ENCODE peak calls at places on chromosomes 5 and 9, in ten cellular contexts. B is type B pancreatic cell; C is neural crest cell; Q is T-helper 9 cell; G is LNCaP clone FGC; X is BJ; H is stimulated activated CD4-positive, alpha-beta T cell treated with anti-CD3 and anti-CD28 coated beads, Interleukin-1b, Interleukin-23, amount 100 ng/mL, for 4 hours; E is GM23248; D is osteoblast; F is fibroblast of gingiva. Y is an unnamed sample.

GRCh38 chr5:77015938-77016569 is 14.2 kb upstream of the AGGF1 start:
- DNase-seq in B (no peak), C (no peak), Q (no peak), G (peak), X (peak), H (no peak), E (peak), D (no peak), F (peak), Y (peak)

GRCh38 chr5:78908173-78908901 is 76.8 kb downstream of the ARSB start:
- DNase-seq in B (no peak), C (peak), Q (no peak), G (no peak), X (peak), H (no peak), E (peak), D (peak), F (peak), Y (peak)

GRCh38 chr5:26727916-26728315 is 310.5 kb downstream of the CDH9 start:
- DNase-seq in B (no peak), C (no peak), Q (no peak), G (no peak), X (no peak), H (no peak), E (no peak), D (no peak), F (no peak), Y (no peak)

GRCh38 chr5:38888023-38888422 is 42.2 kb downstream of the OSMR start:
- DNase-seq in B (no peak), C (no peak), Q (no peak), G (no peak), X (no peak), H (no peak), E (no peak), D (no peak), F (no peak), Y (no peak)

GRCh38 chr5:111585291-111585690 is 73.0 kb upstream of the STARD4 start:
- DNase-seq in B (no peak), C (no peak), Q (no peak), G (no peak), X (no peak), H (no peak), E (no peak), D (no peak), F (no peak), Y (no peak)

GRCh38 chr5:120538149-120538548 is 74.0 kb downstream of the PRR16 start:
- DNase-seq in B (no peak), C (no peak), Q (no peak), G (no peak), X (no peak), H (no peak), E (peak), D (peak), F (no peak), Y (no peak)

GRCh38 chr5:75648712-75649111 is 37.5 kb downstream of the ANKDD1B start:
- DNase-seq in B (no peak), C (no peak), Q (no peak), G (no peak), X (no peak), H (no peak), E (no peak), D (no peak), F (no peak), Y (no peak)

GRCh38 chr9:130845254-130845653 is 10.2 kb downstream of the ABL1 start:
- DNase-seq in B (no peak), C (no peak), Q (no peak), G (no peak), X (no peak), H (no peak), E (no peak), D (no peak), F (no peak), Y (no peak)

GRCh38 chr5:181118369-181118768 is 12.6 kb downstream of the OR2V1 start:
- DNase-seq in B (no peak), C (no peak), Q (no peak), G (no peak), X (no peak), H (no peak), E (no peak), D (no peak), F (no peak), Y (no peak)

GRCh38 chr9:132671620-132672412 is 1.6 kb downstream of the GTF3C4 start:
- DNase-seq in B (no peak), C (no peak), Q (no peak), G (no peak), X (no peak), H (no peak), E (peak), D (no peak), F (no peak), Y (no peak)

GRCh38 chr5:1726469-1726865 is 73.2 kb downstream of the MRPL36 start:
- DNase-seq in B (peak), C (no peak), Q (no peak), G (no peak), X (no peak), H (no peak), E (no peak), D (no peak), F (no peak), Y (no peak)

GRCh38 chr5:119239119-119239417 is 116.8 kb upstream of the TNFAIP8 start:
- DNase-seq in B (no peak), C (no peak), Q (no peak), G (no peak), X (no peak), H (no peak), E (no peak), D (no peak), F (no peak), Y (no peak)

GRCh38 chr5:43041669-43042175 is 1.6 kb upstream of the ANXA2R start:
- DNase-seq in B (no peak), C (peak), Q (peak), G (no peak), X (no peak), H (peak), E (peak), D (peak), F (peak), Y (peak)

GRCh38 chr9:122095010-122095767 is 2.1 kb upstream of the TTLL11 start:
- DNase-seq in B (no peak), C (peak), Q (peak), G (peak), X (no peak), H (peak), E (peak), D (peak), F (peak), Y (peak)

GRCh38 chr5:139733698-139734491 is 61.7 kb upstream of the PSD2 start:
- DNase-seq in B (no peak), C (peak), Q (no peak), G (no peak), X (no peak), H (no peak), E (no peak), D (peak), F (no peak), Y (no peak)

GRCh38 chr5:35668320-35668719 is 50.7 kb downstream of the SPEF2 start:
- DNase-seq in B (no peak), C (no peak), Q (no peak), G (no peak), X (no peak), H (no peak), E (no peak), D (no peak), F (no peak), Y (no peak)

GRCh38 chr5:149775785-149776184 is 45.7 kb downstream of the PPARGC1B start:
- DNase-seq in B (no peak), C (no peak), Q (no peak), G (no peak), X (no peak), H (no peak), E (no peak), D (no peak), F (no peak), Y (no peak)

GRCh38 chr5:64603676-64604075 is 86.6 kb upstream of the SHISAL2B start:
- DNase-seq in B (no peak), C (no peak), Q (no peak), G (no peak), X (peak), H (no peak), E (no peak), D (no peak), F (no peak), Y (no peak)

GRCh38 chr5:34496258-34496657 is 159.9 kb upstream of the RAI14 start:
- DNase-seq in B (no peak), C (no peak), Q (no peak), G (no peak), X (no peak), H (no peak), E (peak), D (peak), F (no peak), Y (no peak)

GRCh38 chr9:35415769-35416427 is 74.0 kb upstream of the RUSC2 start:
- DNase-seq in B (no peak), C (no peak), Q (no peak), G (no peak), X (no peak), H (no peak), E (no peak), D (no peak), F (no peak), Y (no peak)

GRCh38 chr5:73690015-73690414 is 64.0 kb downstream of the ARHGEF28 start:
- DNase-seq in B (no peak), C (no peak), Q (no peak), G (no peak), X (no peak), H (no peak), E (no peak), D (no peak), F (no peak), Y (no peak)

GRCh38 chr9:3835393-3835792 is 309.6 kb upstream of the RFX3 start:
- DNase-seq in B (no peak), C (no peak), Q (no peak), G (no peak), X (no peak), H (no peak), E (no peak), D (peak), F (no peak), Y (no peak)

GRCh38 chr9:125227761-125228160 is 13.4 kb downstream of the HSPA5 start:
- DNase-seq in B (no peak), C (no peak), Q (no peak), G (no peak), X (no peak), H (no peak), E (no peak), D (no peak), F (no peak), Y (no peak)

GRCh38 chr5:143395638-143396352 is 7.7 kb downstream of the NR3C1 start:
- DNase-seq in B (no peak), C (no peak), Q (no peak), G (no peak), X (no peak), H (no peak), E (peak), D (peak), F (no peak), Y (no peak)

GRCh38 chr5:33816791-33817190 is 75.0 kb downstream of the ADAMTS12 start:
- DNase-seq in B (no peak), C (no peak), Q (no peak), G (no peak), X (no peak), H (no peak), E (no peak), D (no peak), F (peak), Y (no peak)

Y was measured in heart right ventricle.